ENCODE peak calls at places on chromosomes 2 and 18, in ten cellular contexts. L is GM23338, I is mammary epithelial cell, K is IMR-90, Q is H1, D is GM23248, Y is fibroblast of lung, B is HCT116, Z is trophoblast cell, P is OCI-LY7. T is an unnamed sample.

GRCh38 chr18:24600076-24600654 is 139.7 kb downstream of the HRH4 start:
- DNase-seq in L (peak; percentile 84), I (peak; percentile 45), K (peak; percentile 75), Q (no peak), D (peak; percentile 81), Y (peak; percentile 35), B (peak; percentile 27), Z (peak; percentile 11), P (peak; percentile 66), T (peak; percentile 17)

GRCh38 chr2:230778350-230779140 is 65.9 kb downstream of the CAB39 start:
- DNase-seq in L (no peak), I (no peak), K (no peak), Q (no peak), D (peak; percentile 45), Y (peak; percentile 86), B (no peak), Z (no peak), P (no peak), T (no peak)

GRCh38 chr2:201960300-201960699 is 73.4 kb upstream of the FZD7 start:
- DNase-seq in L (peak; percentile 38), I (no peak), K (no peak), Q (peak; percentile 47), D (no peak), Y (no peak), B (no peak), Z (no peak), P (no peak), T (no peak)

GRCh38 chr2:56754066-56754615 is 570.4 kb downstream of the CCDC85A start:
- DNase-seq in L (no peak), I (no peak), K (no peak), Q (no peak), D (no peak), Y (no peak), B (no peak), Z (no peak), P (no peak), T (no peak)

GRCh38 chr2:186675380-186675779 is 18.5 kb upstream of the FAM171B start:
- DNase-seq in L (no peak), I (no peak), K (peak; percentile 10), Q (no peak), D (no peak), Y (peak; percentile 68), B (no peak), Z (no peak), P (no peak), T (no peak)

GRCh38 chr2:224584111-224584764 is 925 bp downstream of the CUL3 start:
- DNase-seq in L (peak; percentile 62), I (peak; percentile 38), K (peak; percentile 38), Q (no peak), D (peak; percentile 72), Y (peak; percentile 53), B (no peak), Z (peak; percentile 46), P (peak; percentile 69), T (peak; percentile 82)

GRCh38 chr2:132752421-132753206 is 82.6 kb upstream of the LYPD1 start:
- DNase-seq in L (no peak), I (no peak), K (no peak), Q (no peak), D (no peak), Y (no peak), B (no peak), Z (no peak), P (no peak), T (no peak)

GRCh38 chr2:113052767-113053166 is at the start of gene IL36B:
- DNase-seq in L (no peak), I (no peak), K (no peak), Q (no peak), D (no peak), Y (no peak), B (no peak), Z (no peak), P (no peak), T (no peak)

GRCh38 chr18:13547347-13547746 is 179.0 kb downstream of the FAM210A start:
- DNase-seq in L (no peak), I (no peak), K (no peak), Q (no peak), D (no peak), Y (no peak), B (no peak), Z (no peak), P (no peak), T (no peak)

GRCh38 chr2:233059797-233060499 is at the start of gene INPP5D:
- DNase-seq in L (no peak), I (no peak), K (no peak), Q (no peak), D (no peak), Y (no peak), B (no peak), Z (no peak), P (peak; percentile 94), T (no peak)

GRCh38 chr18:54919412-54919811 is 39.8 kb downstream of the CCDC68 start:
- DNase-seq in L (no peak), I (no peak), K (no peak), Q (no peak), D (no peak), Y (no peak), B (no peak), Z (no peak), P (no peak), T (no peak)

GRCh38 chr2:237128026-237128703 is 42.5 kb downstream of the COPS8 start:
- DNase-seq in L (peak; percentile 28), I (peak; percentile 97), K (peak; percentile 100), Q (no peak), D (peak; percentile 99), Y (peak; percentile 99), B (peak; percentile 77), Z (peak; percentile 53), P (no peak), T (peak; percentile 94)

GRCh38 chr2:158481116-158481515 is 24.4 kb downstream of the PKP4 start:
- DNase-seq in L (no peak), I (no peak), K (no peak), Q (no peak), D (no peak), Y (no peak), B (no peak), Z (no peak), P (no peak), T (no peak)

GRCh38 chr2:107137711-107138110 is 251.7 kb upstream of the ST6GAL2 start:
- DNase-seq in L (no peak), I (no peak), K (no peak), Q (no peak), D (no peak), Y (no peak), B (no peak), Z (no peak), P (no peak), T (no peak)

GRCh38 chr2:189676471-189676870 is 2.0 kb downstream of the ANKAR start:
- DNase-seq in L (no peak), I (no peak), K (peak; percentile 61), Q (no peak), D (peak; percentile 82), Y (peak; percentile 70), B (no peak), Z (no peak), P (no peak), T (peak; percentile 81)

GRCh38 chr2:234500394-234501006 is 3.6 kb upstream of the ARL4C start:
- DNase-seq in L (peak; percentile 78), I (peak; percentile 47), K (peak; percentile 65), Q (peak; percentile 57), D (peak; percentile 77), Y (peak; percentile 63), B (peak; percentile 49), Z (no peak), P (peak; percentile 92), T (peak; percentile 68)

GRCh38 chr2:47069628-47070154 is 85.4 kb downstream of the STPG4 start:
- DNase-seq in L (peak; percentile 95), I (peak; percentile 81), K (peak; percentile 65), Q (peak; percentile 72), D (peak; percentile 53), Y (peak; percentile 86), B (peak; percentile 82), Z (peak; percentile 95), P (no peak), T (peak; percentile 88)

GRCh38 chr2:128505150-128505490 is 186.5 kb upstream of the HS6ST1 start:
- DNase-seq in L (no peak), I (no peak), K (no peak), Q (no peak), D (no peak), Y (no peak), B (no peak), Z (no peak), P (peak; percentile 43), T (no peak)

GRCh38 chr2:64101141-64101591 is 43.1 kb downstream of the PELI1 start:
- DNase-seq in L (no peak), I (no peak), K (peak; percentile 63), Q (no peak), D (peak; percentile 59), Y (peak; percentile 87), B (no peak), Z (no peak), P (peak; percentile 52), T (no peak)
- H3K4me2 ChIP-seq in L (no peak overlapping the region), I (no peak overlapping the region), K (no peak overlapping the region), Q (no peak overlapping the region), D (peak overlapping the region; percentile 27), Y (no peak overlapping the region), B (no peak overlapping the region), Z (no peak overlapping the region), P (peak overlapping the region; percentile 65), T (peak overlapping the region; percentile 54)

DNA sequence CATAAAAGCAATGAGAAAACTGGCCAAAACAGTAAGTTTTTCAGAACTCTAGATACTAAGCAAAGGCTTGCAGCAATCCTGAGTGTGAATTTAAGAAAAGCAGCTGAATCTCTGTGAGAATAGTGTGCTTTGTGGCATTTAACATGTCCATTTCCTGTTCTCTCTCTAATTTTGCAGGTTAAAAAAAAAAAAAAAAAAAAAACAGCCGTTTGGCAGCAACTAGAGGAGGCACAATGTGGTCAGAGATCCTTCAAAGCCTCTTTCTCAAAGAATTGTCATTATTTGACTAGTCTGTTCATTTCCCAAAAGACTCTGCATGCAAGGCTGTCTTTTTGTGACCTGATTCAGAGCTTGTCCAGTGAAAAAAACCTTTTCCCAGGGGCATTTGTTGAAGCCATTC is 289.9 kb upstream of the RAB6C start:
- DNase-seq in L (no peak), I (no peak), K (no peak), Q (no peak), D (no peak), Y (no peak), B (no peak), Z (no peak), P (no peak), T (no peak)
- H2AFZ ChIP-seq in L (no peak overlapping the region), I (no peak overlapping the region), K (no peak overlapping the region), Q (peak overlapping the region; percentile 71), D (no peak overlapping the region), Y (no peak overlapping the region), B (no peak overlapping the region), Z (no peak overlapping the region), P (no peak overlapping the region), T (no peak overlapping the region)

GRCh38 chr2:66441651-66442365 is 6.9 kb downstream of the MEIS1 start:
- DNase-seq in L (peak; percentile 37), I (no peak), K (no peak), Q (no peak), D (peak; percentile 45), Y (no peak), B (no peak), Z (no peak), P (no peak), T (no peak)
- H3K4me3 ChIP-seq in L (no peak overlapping the region), I (no peak overlapping the region), K (peak overlapping the region; percentile 99), Q (no peak overlapping the region), D (peak overlapping the region; percentile 97), Y (peak overlapping the region; percentile 93), B (no peak overlapping the region), Z (no peak overlapping the region), P (no peak overlapping the region), T (no peak overlapping the region)

DNA sequence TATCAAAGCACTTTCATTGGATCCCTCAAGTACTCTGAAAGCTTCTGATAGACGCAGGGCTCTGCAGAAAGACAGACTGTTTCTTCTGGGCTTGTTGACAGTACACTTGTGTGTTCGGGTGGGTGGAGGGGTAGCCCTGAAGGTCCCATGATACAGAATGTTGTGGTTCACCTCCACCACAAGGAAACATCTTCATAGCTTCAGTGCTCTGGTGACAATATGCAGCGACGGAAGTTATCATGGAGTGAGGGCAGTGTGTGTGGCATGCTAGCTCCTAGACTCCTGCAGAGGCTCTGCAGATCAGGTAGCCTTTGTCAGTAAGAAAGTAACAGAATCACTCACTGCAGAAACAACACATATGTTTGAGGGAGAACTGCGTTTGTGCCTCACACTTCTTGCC is 90.7 kb downstream of the MEIS1 start:
- DNase-seq in L (no peak), I (no peak), K (no peak), Q (no peak), D (no peak), Y (no peak), B (no peak), Z (no peak), P (no peak), T (no peak)
- H3K4me2 ChIP-seq in L (no peak overlapping the region), I (no peak overlapping the region), K (no peak overlapping the region), Q (no peak overlapping the region), D (no peak overlapping the region), Y (no peak overlapping the region), B (no peak overlapping the region), Z (no peak overlapping the region), P (no peak overlapping the region), T (no peak overlapping the region)